ENCODE peak calls at places on chromosomes 3 and 15, in eight cellular contexts. M, Y, N, X, J, L, A and U are unnamed samples.

GRCh38 chr15:67253517-67254237 is 784 bp downstream of the AAGAB start:
- DNase-seq in M (peak), Y (peak), N (no peak), X (no peak), J (peak), L (peak), A (no peak), U (no peak)

GRCh38 chr3:104628185-104628789 is 738.4 kb upstream of the ALCAM start:
- DNase-seq in M (peak), Y (peak), N (no peak), X (no peak), J (peak), L (no peak), A (peak), U (no peak)

GRCh38 chr3:134092231-134092701 is 62.5 kb upstream of the SLCO2A1 start:
- DNase-seq in M (no peak), Y (peak), N (no peak), X (no peak), J (no peak), L (no peak), A (no peak), U (no peak)

GRCh38 chr15:74785716-74786032 is 3.8 kb downstream of the CSK start:
- DNase-seq in M (no peak), Y (no peak), N (no peak), X (no peak), J (no peak), L (no peak), A (no peak), U (no peak)

GRCh38 chr15:86879250-86880229 is 799.9 kb downstream of the AGBL1 start:
- DNase-seq in M (no peak), Y (no peak), N (no peak), X (peak), J (no peak), L (no peak), A (no peak), U (no peak)

GRCh38 chr15:58467722-58468436 is 36.1 kb downstream of the LIPC start:
- DNase-seq in M (no peak), Y (peak), N (no peak), X (no peak), J (no peak), L (no peak), A (no peak), U (no peak)

GRCh38 chr3:197331131-197331530 is 32.7 kb upstream of the DLG1 start:
- DNase-seq in M (no peak), Y (no peak), N (no peak), X (no peak), J (peak), L (no peak), A (no peak), U (no peak)

GRCh38 chr3:53725308-53725995 is 120.8 kb downstream of the CHDH start:
- DNase-seq in M (no peak), Y (no peak), N (no peak), X (no peak), J (no peak), L (no peak), A (no peak), U (no peak)

GRCh38 chr15:89740137-89740536 is 10.9 kb downstream of the MESP1 start:
- DNase-seq in M (peak), Y (peak), N (no peak), X (no peak), J (peak), L (peak), A (peak), U (no peak)

GRCh38 chr3:183265713-183266417 is 12.8 kb downstream of the B3GNT5 start:
- DNase-seq in M (peak), Y (peak), N (no peak), X (no peak), J (peak), L (peak), A (peak), U (no peak)

GRCh38 chr3:114879059-114880031 is 267.7 kb downstream of the ZBTB20 start:
- DNase-seq in M (no peak), Y (peak), N (no peak), X (no peak), J (peak), L (no peak), A (peak), U (no peak)

GRCh38 chr3:69671082-69671952 is 67.9 kb upstream of the MITF start:
- DNase-seq in M (peak), Y (no peak), N (no peak), X (no peak), J (peak), L (peak), A (peak), U (no peak)

GRCh38 chr3:128847631-128848370 is 31.6 kb upstream of the ACAD9 start:
- DNase-seq in M (no peak), Y (no peak), N (no peak), X (no peak), J (no peak), L (no peak), A (no peak), U (no peak)

GRCh38 chr15:67827561-67828378 is 2.5 kb downstream of the SKOR1 start:
- DNase-seq in M (no peak), Y (no peak), N (no peak), X (no peak), J (no peak), L (no peak), A (no peak), U (no peak)

GRCh38 chr3:177281292-177281942 is 84.1 kb upstream of the TBL1XR1 start:
- DNase-seq in M (no peak), Y (no peak), N (no peak), X (no peak), J (no peak), L (no peak), A (no peak), U (no peak)

GRCh38 chr3:71006810-71007785 is 576.4 kb downstream of the FOXP1 start:
- DNase-seq in M (peak), Y (peak), N (no peak), X (no peak), J (no peak), L (no peak), A (no peak), U (no peak)

GRCh38 chr15:52146776-52147175 is 34.2 kb upstream of the BCL2L10 start:
- DNase-seq in M (no peak), Y (peak), N (no peak), X (no peak), J (peak), L (no peak), A (no peak), U (no peak)

GRCh38 chr15:81419304-81419943 is 45.4 kb upstream of the TMC3 start:
- DNase-seq in M (no peak), Y (peak), N (no peak), X (no peak), J (peak), L (no peak), A (peak), U (no peak)

GRCh38 chr15:80825361-80826030 is 46.3 kb downstream of the CEMIP start:
- DNase-seq in M (no peak), Y (peak), N (no peak), X (no peak), J (no peak), L (no peak), A (no peak), U (no peak)

GRCh38 chr3:11136116-11136515 is 18.2 kb upstream of the HRH1 start:
- DNase-seq in M (no peak), Y (peak), N (no peak), X (no peak), J (no peak), L (no peak), A (no peak), U (no peak)

GRCh38 chr3:101500208-101500607 is 12.8 kb downstream of the SENP7 start:
- DNase-seq in M (no peak), Y (no peak), N (no peak), X (no peak), J (no peak), L (no peak), A (no peak), U (no peak)

GRCh38 chr3:190506271-190506670 is 7.6 kb upstream of the IL1RAP start:
- DNase-seq in M (no peak), Y (no peak), N (no peak), X (no peak), J (no peak), L (no peak), A (no peak), U (no peak)

GRCh38 chr3:23246651-23247050 is 43.5 kb downstream of the UBE2E2 start:
- DNase-seq in M (no peak), Y (no peak), N (no peak), X (no peak), J (no peak), L (no peak), A (no peak), U (no peak)

GRCh38 chr15:33194237-33194636 is 277 bp downstream of the FMN1 start:
- DNase-seq in M (no peak), Y (no peak), N (no peak), X (no peak), J (no peak), L (no peak), A (no peak), U (no peak)

GRCh38 chr3:115760722-115761121 is 137.4 kb downstream of the GAP43 start:
- DNase-seq in M (no peak), Y (no peak), N (no peak), X (no peak), J (no peak), L (no peak), A (no peak), U (no peak)

GRCh38 chr3:99747915-99748314 is 69.7 kb upstream of the CMSS1 start:
- DNase-seq in M (no peak), Y (peak), N (no peak), X (no peak), J (peak), L (no peak), A (peak), U (no peak)

GRCh38 chr3:23668430-23668904 is 137.3 kb upstream of the UBE2E1 start:
- DNase-seq in M (peak), Y (peak), N (no peak), X (no peak), J (peak), L (no peak), A (peak), U (peak)

GRCh38 chr15:36449662-36450145 is 129.7 kb upstream of the CDIN1 start:
- DNase-seq in M (no peak), Y (no peak), N (no peak), X (no peak), J (peak), L (no peak), A (no peak), U (no peak)

GRCh38 chr3:187765342-187765741 is 20.1 kb upstream of the BCL6 start:
- DNase-seq in M (no peak), Y (peak), N (no peak), X (no peak), J (peak), L (no peak), A (peak), U (no peak)

GRCh38 chr15:85379403-85380131 is 836 bp upstream of the AKAP13 start:
- DNase-seq in M (no peak), Y (peak), N (no peak), X (no peak), J (peak), L (peak), A (peak), U (no peak)

GRCh38 chr15:92810418-92811138 is 89.5 kb upstream of the CHD2 start:
- DNase-seq in M (no peak), Y (peak), N (peak), X (peak), J (peak), L (peak), A (peak), U (no peak)

GRCh38 chr3:41369838-41370237 is 170.5 kb downstream of the CTNNB1 start:
- DNase-seq in M (no peak), Y (no peak), N (no peak), X (no peak), J (no peak), L (no peak), A (peak), U (no peak)

GRCh38 chr3:41362638-41363559 is 163.6 kb downstream of the CTNNB1 start:
- DNase-seq in M (no peak), Y (no peak), N (no peak), X (no peak), J (peak), L (no peak), A (peak), U (no peak)

GRCh38 chr3:41363830-41364523 is 164.7 kb downstream of the CTNNB1 start:
- DNase-seq in M (no peak), Y (no peak), N (no peak), X (no peak), J (no peak), L (no peak), A (no peak), U (no peak)

GRCh38 chr3:41365973-41366372 is 166.7 kb downstream of the CTNNB1 start:
- DNase-seq in M (no peak), Y (no peak), N (no peak), X (no peak), J (no peak), L (no peak), A (no peak), U (no peak)

DNA sequence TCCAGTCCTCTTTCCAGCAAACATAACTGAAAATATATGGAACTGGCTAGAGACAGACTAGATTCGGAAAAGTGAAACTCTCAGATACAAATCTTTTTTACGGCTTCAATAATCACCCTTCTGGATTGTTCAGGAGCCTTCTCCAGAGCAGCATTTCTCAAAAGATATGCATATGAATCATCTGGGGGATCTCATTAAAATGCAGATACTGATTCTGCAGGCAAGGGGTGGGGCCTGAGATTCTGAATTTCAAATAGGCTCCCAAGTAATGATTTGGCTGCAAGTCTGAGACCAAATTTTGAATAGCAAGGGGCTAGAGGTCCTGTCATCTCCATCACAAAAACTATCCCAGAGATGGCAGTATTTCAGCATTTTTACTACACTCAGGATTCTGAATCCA is 165.4 kb downstream of the CTNNB1 start:
- DNase-seq in M (no peak), Y (peak), N (no peak), X (no peak), J (no peak), L (no peak), A (no peak), U (no peak)
- TF ChIP-seq CTCF in M (no peak), Y (no peak), N (no peak), X (no peak), J (no peak), L (no peak), A (no peak), U (no peak)

DNA sequence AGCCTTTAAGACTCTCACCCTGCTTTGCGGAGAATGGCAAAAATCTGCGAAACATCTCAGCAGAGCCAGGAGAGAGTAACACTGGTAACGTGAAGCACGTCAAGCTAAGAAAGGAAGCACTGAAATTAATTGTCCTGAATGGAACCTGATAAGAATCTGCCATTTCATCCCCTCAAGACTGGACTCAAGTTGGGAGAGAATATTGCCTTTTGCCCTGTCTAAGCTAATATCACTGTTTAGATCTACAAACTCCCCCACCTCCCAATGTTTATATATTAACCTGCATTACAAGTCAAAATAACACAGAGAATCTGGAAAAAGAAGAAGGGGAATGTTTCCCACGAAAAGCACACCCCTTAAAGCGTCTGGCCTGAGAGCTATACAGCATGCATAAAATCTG is 1.6 kb upstream of the KAT2B start:
- DNase-seq in M (no peak), Y (no peak), N (no peak), X (no peak), J (no peak), L (no peak), A (no peak), U (no peak)
- H3K4me3 ChIP-seq in M (no peak), Y (peak), N (peak), X (peak), J (peak), L (peak), A (no peak), U (no peak)

GRCh38 chr15:69045810-69046209 is 31.3 kb downstream of the NOX5 start:
- DNase-seq in M (no peak), Y (peak), N (no peak), X (no peak), J (peak), L (no peak), A (peak), U (no peak)
- TF ChIP-seq CTCF in M (no peak), Y (peak), N (no peak), X (no peak), J (peak), L (no peak), A (peak), U (peak)

GRCh38 chr3:14687360-14687759 is 12.4 kb downstream of the C3orf20 start:
- DNase-seq in M (no peak), Y (no peak), N (no peak), X (no peak), J (no peak), L (no peak), A (no peak), U (no peak)
- H3K4me3 ChIP-seq in M (no peak), Y (no peak), N (no peak), X (no peak), J (no peak), L (no peak), A (no peak), U (no peak)

DNA sequence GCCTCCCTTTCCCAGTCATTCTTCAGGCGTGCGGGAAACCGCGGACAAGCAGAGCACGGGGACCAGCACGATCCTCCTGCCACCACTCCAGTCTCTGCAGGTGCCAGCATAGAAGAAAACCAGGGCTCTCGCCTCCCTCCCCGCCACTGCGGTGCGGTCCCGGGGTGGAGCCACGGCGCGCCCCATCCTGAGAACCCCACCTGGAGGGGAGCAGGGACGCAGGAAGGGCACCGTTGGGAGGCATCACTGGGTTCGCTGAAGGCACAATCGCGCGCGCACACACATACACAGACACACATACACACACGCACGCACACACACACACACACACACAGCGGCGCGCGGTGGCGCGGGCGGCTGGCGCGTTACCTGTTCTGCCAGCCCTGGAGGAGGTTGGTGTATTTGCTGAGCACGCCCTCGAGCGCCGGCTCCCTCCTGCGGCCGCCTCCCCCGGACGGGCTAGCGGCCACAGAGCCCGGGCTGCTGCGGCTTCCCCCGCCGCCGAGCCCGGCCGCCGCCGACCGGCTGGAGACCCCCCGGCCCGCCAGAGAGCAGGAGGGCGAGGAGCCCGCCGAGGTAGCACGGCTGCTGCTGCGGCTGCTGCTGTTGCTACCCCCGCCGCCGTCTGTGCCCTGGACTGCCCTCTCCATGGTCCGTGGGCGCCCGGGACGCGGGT is 394 bp downstream of the OSBPL10 start:
- DNase-seq in M (peak), Y (peak), N (peak), X (peak), J (peak), L (peak), A (no peak), U (no peak)
- TF ChIP-seq CTCF in M (peak), Y (no peak), N (no peak), X (no peak), J (no peak), L (no peak), A (peak), U (no peak)

GRCh38 chr15:27433604-27434003 is 462.6 kb downstream of the GABRG3 start:
- DNase-seq in M (no peak), Y (no peak), N (no peak), X (no peak), J (no peak), L (no peak), A (no peak), U (no peak)
- H3K4me3 ChIP-seq in M (no peak), Y (no peak), N (no peak), X (no peak), J (no peak), L (no peak), A (no peak), U (no peak)

DNA sequence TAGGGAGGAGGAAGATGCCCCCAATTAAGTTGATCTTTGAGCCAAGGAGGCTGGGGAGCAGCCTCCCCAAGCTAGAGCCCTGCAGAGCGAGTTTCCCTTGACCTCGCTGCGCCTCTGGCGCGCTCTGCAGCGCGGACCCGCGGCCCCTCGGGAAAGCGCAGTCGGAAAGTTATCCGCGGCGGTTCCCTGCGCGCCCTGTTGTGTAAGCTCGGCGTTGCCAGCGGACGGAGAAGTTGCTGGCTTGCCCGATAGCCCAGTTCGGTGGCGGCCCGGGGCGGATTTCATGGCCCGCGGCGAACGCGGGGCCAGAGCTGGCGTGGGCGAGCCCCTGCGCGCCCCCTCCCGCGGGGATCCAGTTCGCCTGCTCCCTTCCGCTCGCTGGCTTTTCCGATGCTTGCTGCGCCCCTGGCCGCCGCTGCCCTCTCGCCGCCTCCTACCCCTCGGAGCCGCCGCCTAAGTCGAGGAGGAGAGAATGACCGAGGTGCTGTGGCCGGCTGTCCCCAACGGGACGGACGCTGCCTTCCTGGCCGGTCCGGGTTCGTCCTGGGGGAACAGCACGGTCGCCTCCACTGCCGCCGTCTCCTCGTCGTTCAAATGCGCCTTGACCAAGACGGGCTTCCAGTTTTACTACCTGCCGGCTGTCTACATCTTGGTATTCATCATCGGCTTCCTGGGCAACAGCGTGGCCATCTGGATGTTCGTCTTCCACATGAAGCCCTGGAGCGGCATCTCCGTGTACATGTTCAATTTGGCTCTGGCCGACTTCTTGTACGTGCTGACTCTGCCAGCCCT is 576 bp downstream of the P2RY1 start:
- DNase-seq in M (peak), Y (peak), N (peak), X (peak), J (peak), L (peak), A (peak), U (no peak)
- TF ChIP-seq CTCF in M (peak), Y (no peak), N (no peak), X (peak), J (no peak), L (peak), A (peak), U (no peak)